ENCODE peak calls at places on chromosomes 13 and 19, in four cellular contexts. One of them, this sample, is unnamed.

GRCh38 chr13:47039106-47039505 is 142.3 kb upstream of the HTR2A start:
- DNase-seq in H9: no peak
- DNase-seq in neural progenitor cell: no peak
- DNase-seq in astrocyte: peak
- DNase-seq in this sample: no peak

GRCh38 chr19:2532252-2533071 is 56.5 kb downstream of the GADD45B start:
- DNase-seq in H9: no peak
- DNase-seq in neural progenitor cell: no peak
- DNase-seq in astrocyte: peak
- DNase-seq in this sample: peak

GRCh38 chr13:59879281-59879680 is 284.4 kb downstream of the DIAPH3 start:
- DNase-seq in H9: no peak
- DNase-seq in neural progenitor cell: no peak
- DNase-seq in astrocyte: no peak
- DNase-seq in this sample: no peak

GRCh38 chr19:18388328-18389094 is 2.6 kb downstream of the GDF15 start:
- DNase-seq in H9: peak
- DNase-seq in neural progenitor cell: peak
- DNase-seq in astrocyte: no peak
- DNase-seq in this sample: no peak

GRCh38 chr19:35908977-35909683 is 1.0 kb upstream of the TYROBP start:
- DNase-seq in H9: no peak
- DNase-seq in neural progenitor cell: no peak
- DNase-seq in astrocyte: no peak
- DNase-seq in this sample: no peak

GRCh38 chr19:38529610-38530009 is 88.1 kb downstream of the MAP4K1 start:
- DNase-seq in H9: no peak
- DNase-seq in neural progenitor cell: no peak
- DNase-seq in astrocyte: no peak
- DNase-seq in this sample: no peak

GRCh38 chr13:40609972-40610726 is 56.3 kb downstream of the FOXO1 start:
- DNase-seq in H9: no peak
- DNase-seq in neural progenitor cell: no peak
- DNase-seq in astrocyte: peak
- DNase-seq in this sample: no peak

GRCh38 chr13:112685856-112686255 is 4.0 kb upstream of the ATP11A start:
- DNase-seq in H9: peak
- DNase-seq in neural progenitor cell: no peak
- DNase-seq in astrocyte: no peak
- DNase-seq in this sample: no peak

GRCh38 chr13:36282818-36283432 is 14.7 kb downstream of the CCDC169 start:
- DNase-seq in H9: no peak
- DNase-seq in neural progenitor cell: peak
- DNase-seq in astrocyte: peak
- DNase-seq in this sample: peak

GRCh38 chr19:31378404-31378803 is 29.2 kb upstream of the TSHZ3 start:
- DNase-seq in H9: no peak
- DNase-seq in neural progenitor cell: no peak
- DNase-seq in astrocyte: peak
- DNase-seq in this sample: no peak

GRCh38 chr19:3358919-3359849 is 7.2 kb upstream of the NFIC start:
- DNase-seq in H9: no peak
- DNase-seq in neural progenitor cell: peak
- DNase-seq in astrocyte: no peak
- DNase-seq in this sample: no peak

GRCh38 chr19:44891016-44891882 is at the start of gene TOMM40:
- DNase-seq in H9: no peak
- DNase-seq in neural progenitor cell: peak
- DNase-seq in astrocyte: peak
- DNase-seq in this sample: no peak

GRCh38 chr19:14091086-14091884 is 734 bp upstream of the SAMD1 start:
- DNase-seq in H9: no peak
- DNase-seq in neural progenitor cell: no peak
- DNase-seq in astrocyte: peak
- DNase-seq in this sample: no peak

GRCh38 chr13:110326263-110326904 is 19.3 kb downstream of the COL4A2 start:
- DNase-seq in H9: no peak
- DNase-seq in neural progenitor cell: no peak
- DNase-seq in astrocyte: no peak
- DNase-seq in this sample: no peak

GRCh38 chr19:30371960-30372824 is at the start of gene ZNF536:
- DNase-seq in H9: no peak
- DNase-seq in neural progenitor cell: peak
- DNase-seq in astrocyte: no peak
- DNase-seq in this sample: no peak

GRCh38 chr13:110702591-110703526 is 3.1 kb downstream of the CARS2 start:
- DNase-seq in H9: no peak
- DNase-seq in neural progenitor cell: no peak
- DNase-seq in astrocyte: peak
- DNase-seq in this sample: no peak

GRCh38 chr19:33804021-33804799 is 7.5 kb downstream of the KCTD15 start:
- DNase-seq in H9: no peak
- DNase-seq in neural progenitor cell: no peak
- DNase-seq in astrocyte: peak
- DNase-seq in this sample: no peak

GRCh38 chr19:3543150-3544053 is 4.4 kb downstream of the TEKTIP1 start:
- DNase-seq in H9: no peak
- DNase-seq in neural progenitor cell: no peak
- DNase-seq in astrocyte: no peak
- DNase-seq in this sample: no peak

GRCh38 chr19:38031423-38031770 is 124.4 kb downstream of the SIPA1L3 start:
- DNase-seq in H9: no peak
- DNase-seq in neural progenitor cell: no peak
- DNase-seq in astrocyte: peak
- DNase-seq in this sample: no peak

GRCh38 chr13:30743319-30744055 is 8.1 kb downstream of the ALOX5AP start:
- DNase-seq in H9: no peak
- DNase-seq in neural progenitor cell: no peak
- DNase-seq in astrocyte: peak
- DNase-seq in this sample: peak

GRCh38 chr13:112066624-112067004 is 335 bp upstream of the SOX1 start:
- DNase-seq in H9: peak
- DNase-seq in neural progenitor cell: peak
- DNase-seq in astrocyte: peak
- DNase-seq in this sample: no peak

DNA sequence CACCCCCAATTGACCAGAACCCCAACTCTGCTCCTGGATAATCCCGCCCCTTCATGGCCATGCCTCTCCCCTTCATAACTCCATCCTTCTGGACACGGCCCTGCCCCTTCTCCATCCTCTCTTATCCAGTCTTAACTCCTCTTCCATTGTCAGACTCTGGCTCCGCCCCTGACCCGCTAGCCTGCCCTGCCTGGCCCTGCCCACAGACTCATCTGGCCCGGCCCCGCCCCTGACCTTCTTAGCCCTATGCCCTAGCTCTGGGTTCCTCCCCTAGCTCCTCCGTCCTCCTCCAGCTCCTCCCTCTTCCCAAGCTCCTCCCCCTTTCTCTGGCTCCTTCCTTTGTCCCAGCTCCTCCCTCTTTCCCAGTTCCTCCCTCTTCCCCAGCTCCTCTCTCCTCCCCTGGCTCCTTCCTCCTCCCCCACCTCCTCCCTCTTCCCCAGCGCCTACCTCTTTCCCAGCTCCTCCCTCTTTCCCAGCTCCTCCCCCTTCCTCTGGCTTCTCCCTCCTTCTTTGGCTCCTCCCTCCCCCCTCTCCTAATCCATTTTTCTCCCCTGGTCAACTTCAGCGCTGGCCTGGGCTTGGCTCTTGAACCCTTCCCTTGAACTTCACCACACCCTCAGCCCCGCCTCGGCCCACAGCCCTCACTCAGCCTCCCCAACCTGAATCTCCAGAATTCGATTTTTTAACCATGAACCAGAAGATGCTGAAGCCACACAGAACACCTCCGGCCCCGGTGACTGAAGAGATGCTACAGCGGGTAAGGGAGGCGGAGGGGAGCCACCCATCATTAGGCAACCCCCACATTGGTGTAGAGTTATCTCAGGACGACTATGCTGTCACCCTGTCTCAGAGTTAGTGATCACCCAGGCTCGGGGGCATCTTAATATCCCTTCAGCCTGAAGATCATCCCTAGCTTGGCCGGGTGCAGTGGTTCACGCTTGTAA is 9.2 kb upstream of the ZNF358 start:
- DNase-seq in H9: peak
- DNase-seq in neural progenitor cell: peak
- DNase-seq in astrocyte: peak
- DNase-seq in this sample: peak
- H3K27ac ChIP-seq in H9: no peak
- H3K27ac ChIP-seq in neural progenitor cell: no peak
- H3K27ac ChIP-seq in astrocyte: no peak
- H3K27ac ChIP-seq in this sample: peak

DNA sequence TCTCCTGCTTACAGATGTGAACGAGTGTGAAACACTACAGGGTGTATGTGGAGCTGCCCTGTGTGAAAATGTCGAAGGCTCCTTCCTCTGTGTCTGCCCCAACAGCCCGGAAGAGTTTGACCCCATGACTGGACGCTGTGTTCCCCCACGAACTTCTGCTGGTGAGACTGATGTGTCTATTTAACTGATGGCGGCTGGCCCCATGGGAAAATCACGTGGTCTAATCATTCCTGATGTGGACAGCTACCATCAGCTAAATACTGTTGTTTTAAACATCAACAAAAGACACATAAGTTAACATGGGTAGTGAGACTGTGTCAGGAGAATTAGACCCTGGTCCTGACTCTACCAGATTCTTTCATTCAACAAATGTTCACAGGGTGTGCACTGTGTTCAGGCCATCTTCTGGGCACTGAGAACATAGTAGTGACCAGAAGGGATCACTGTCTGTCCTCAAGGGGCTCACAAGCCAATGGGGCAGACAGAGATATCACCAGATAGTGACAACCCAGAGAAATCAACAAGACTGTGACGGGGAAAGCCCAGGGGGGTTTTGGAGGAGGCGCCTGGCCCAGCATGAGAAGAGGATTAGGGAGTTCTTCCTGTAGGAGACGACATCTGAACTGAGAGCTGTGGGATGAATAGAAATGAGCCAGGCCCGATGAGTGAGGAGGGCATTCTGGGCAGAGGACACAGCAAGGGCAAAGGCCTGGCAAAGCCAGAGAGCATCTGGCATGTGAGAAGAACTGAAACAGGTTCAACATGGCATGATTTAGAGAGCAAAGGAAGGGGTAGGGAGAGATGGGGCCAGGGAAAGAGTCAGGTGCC is 18.4 kb downstream of the LTBP4 start:
- DNase-seq in H9: no peak
- DNase-seq in neural progenitor cell: no peak
- DNase-seq in astrocyte: no peak
- DNase-seq in this sample: no peak
- H3K4me2 ChIP-seq in H9: no peak
- H3K4me2 ChIP-seq in neural progenitor cell: no peak
- H3K4me2 ChIP-seq in astrocyte: no peak
- H3K4me2 ChIP-seq in this sample: no peak

DNA sequence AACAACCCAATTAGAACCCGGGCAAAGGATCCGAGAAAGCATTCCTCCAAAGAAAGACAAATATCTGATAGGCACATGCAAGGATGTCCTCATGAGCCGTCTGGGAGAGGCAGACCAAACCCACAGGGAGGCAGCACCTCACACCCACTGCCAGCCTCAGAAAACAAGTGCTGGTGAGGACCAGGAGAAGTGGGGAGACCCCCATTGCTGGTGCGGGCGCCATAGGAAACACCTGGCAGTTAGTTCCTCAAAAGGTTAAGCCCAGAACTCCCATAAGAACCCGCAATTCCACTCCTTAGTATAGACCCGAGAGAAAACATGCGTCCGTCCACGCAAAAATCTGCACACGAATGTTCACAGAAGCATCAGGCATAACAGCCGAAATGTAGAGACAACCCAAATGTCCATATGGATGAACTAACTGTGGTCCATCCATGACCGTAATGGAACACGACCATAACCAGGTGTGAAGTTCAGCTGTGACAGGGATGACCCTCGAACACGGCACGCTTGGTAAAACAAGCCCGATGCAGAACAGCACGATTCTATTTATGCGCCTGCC is 7.9 kb downstream of the ZNF787 start:
- DNase-seq in H9: no peak
- DNase-seq in neural progenitor cell: no peak
- DNase-seq in astrocyte: no peak
- DNase-seq in this sample: no peak
- H3K27ac ChIP-seq in H9: no peak
- H3K27ac ChIP-seq in neural progenitor cell: peak
- H3K27ac ChIP-seq in astrocyte: no peak
- H3K27ac ChIP-seq in this sample: no peak

DNA sequence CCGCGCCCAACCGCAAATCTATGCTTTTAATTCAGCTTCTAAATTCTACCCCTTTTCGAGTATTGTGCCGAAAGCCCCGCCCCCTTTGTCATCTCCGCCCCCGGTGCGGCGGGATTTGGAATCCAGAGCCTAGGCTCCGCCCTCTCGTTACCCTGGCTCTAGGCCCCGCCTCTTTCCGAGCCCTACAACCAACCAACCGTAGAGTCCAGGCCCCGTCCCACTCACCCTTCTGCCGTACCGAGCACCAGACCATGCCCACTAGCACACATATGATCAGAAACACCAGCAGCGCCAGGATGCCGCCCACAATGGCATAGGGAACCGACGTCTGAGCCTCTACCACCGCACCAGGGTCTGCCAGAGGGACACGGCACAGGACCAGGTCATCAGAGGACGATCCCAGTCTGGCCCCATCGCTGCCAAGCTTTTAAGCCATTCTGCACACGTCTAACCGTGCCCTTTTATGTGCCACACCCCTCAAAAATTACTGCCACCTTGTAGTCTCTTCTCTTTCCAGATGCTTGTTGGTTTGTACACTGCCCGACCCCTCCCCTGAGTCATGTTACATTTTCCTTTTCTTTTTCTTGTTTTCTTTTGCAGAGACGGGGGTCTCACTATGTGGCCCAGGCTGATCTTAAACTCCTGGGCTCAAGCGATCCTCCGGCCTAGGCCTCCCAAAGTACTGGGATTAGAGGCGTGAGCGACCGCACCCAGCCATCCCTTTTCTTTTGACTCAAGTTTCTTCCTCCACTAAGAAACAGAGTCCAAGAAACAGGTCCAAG is 4.7 kb upstream of the ZNF428 start:
- DNase-seq in H9: peak
- DNase-seq in neural progenitor cell: peak
- DNase-seq in astrocyte: no peak
- DNase-seq in this sample: peak
- H3K4me2 ChIP-seq in H9: no peak
- H3K4me2 ChIP-seq in neural progenitor cell: no peak
- H3K4me2 ChIP-seq in astrocyte: no peak
- H3K4me2 ChIP-seq in this sample: peak